ENCODE peak calls at places on chromosomes 16 and 17, in six cellular contexts. One of them, this sample, is unnamed.

GRCh38 chr17:33292981-33293867 is at the start of gene ASIC2:
- DNase-seq in mammary epithelial cell: peak
- DNase-seq in HEK293T: peak
- DNase-seq in amniotic epithelial cell: no peak
- DNase-seq in RWPE1: peak
- DNase-seq in spleen: peak
- DNase-seq in this sample: no peak

GRCh38 chr17:19440421-19440820 is 29.4 kb downstream of the RNF112 start:
- DNase-seq in spleen: no peak
- DNase-seq in HEK293T: no peak
- DNase-seq in amniotic epithelial cell: no peak
- DNase-seq in mammary epithelial cell: no peak
- DNase-seq in RWPE1: no peak
- DNase-seq in this sample: no peak

GRCh38 chr17:17080781-17081180 is 38.5 kb downstream of the MPRIP start:
- DNase-seq in spleen: peak
- DNase-seq in RWPE1: no peak
- DNase-seq in mammary epithelial cell: no peak
- DNase-seq in HEK293T: no peak
- DNase-seq in amniotic epithelial cell: no peak
- DNase-seq in this sample: no peak

GRCh38 chr17:37083461-37083860 is 134.7 kb downstream of the AATF start:
- DNase-seq in HEK293T: no peak
- DNase-seq in amniotic epithelial cell: no peak
- DNase-seq in mammary epithelial cell: no peak
- DNase-seq in spleen: no peak
- DNase-seq in RWPE1: no peak
- DNase-seq in this sample: no peak

GRCh38 chr17:59764292-59764741 is 56.9 kb downstream of the VMP1 start:
- DNase-seq in mammary epithelial cell: peak
- DNase-seq in HEK293T: no peak
- DNase-seq in spleen: no peak
- DNase-seq in amniotic epithelial cell: peak
- DNase-seq in RWPE1: no peak
- DNase-seq in this sample: no peak

GRCh38 chr17:81859906-81860755 is at the start of gene P4HB:
- DNase-seq in amniotic epithelial cell: no peak
- DNase-seq in spleen: peak
- DNase-seq in HEK293T: peak
- DNase-seq in RWPE1: no peak
- DNase-seq in mammary epithelial cell: no peak
- DNase-seq in this sample: peak

GRCh38 chr17:29561541-29562517 is 5.0 kb downstream of the ABHD15 start:
- DNase-seq in HEK293T: no peak
- DNase-seq in spleen: peak
- DNase-seq in amniotic epithelial cell: peak
- DNase-seq in mammary epithelial cell: no peak
- DNase-seq in RWPE1: no peak
- DNase-seq in this sample: no peak

GRCh38 chr16:28196331-28196987 is 15.3 kb downstream of the XPO6 start:
- DNase-seq in mammary epithelial cell: no peak
- DNase-seq in HEK293T: no peak
- DNase-seq in RWPE1: no peak
- DNase-seq in spleen: no peak
- DNase-seq in amniotic epithelial cell: no peak
- DNase-seq in this sample: no peak

GRCh38 chr16:1861730-1862129 is 10.2 kb downstream of the MEIOB start:
- DNase-seq in mammary epithelial cell: no peak
- DNase-seq in HEK293T: no peak
- DNase-seq in amniotic epithelial cell: no peak
- DNase-seq in spleen: no peak
- DNase-seq in RWPE1: no peak
- DNase-seq in this sample: no peak

GRCh38 chr17:17840751-17841591 is 4.2 kb upstream of the SREBF1 start:
- DNase-seq in HEK293T: no peak
- DNase-seq in RWPE1: peak
- DNase-seq in spleen: no peak
- DNase-seq in mammary epithelial cell: peak
- DNase-seq in amniotic epithelial cell: peak
- DNase-seq in this sample: no peak